ENCODE peak calls at places on chromosome X, in seven cellular contexts. One of them, this sample, is unnamed.

GRCh38 chrX:78103656-78104446 is at the start of gene PGK1:
- DNase-seq in H9: peak; percentile 96
- DNase-seq in mesendoderm: peak; percentile 98
- DNase-seq in IMR-90: peak; percentile 97
- DNase-seq in trophoblast cell: peak; percentile 91
- DNase-seq in mesenchymal stem cell: peak; percentile 97
- DNase-seq in H1: peak; percentile 79
- DNase-seq in this sample: peak; percentile 87

GRCh38 chrX:30282527-30282926 is 26.7 kb downstream of the NR0B1 start:
- DNase-seq in H1: no peak
- DNase-seq in mesenchymal stem cell: no peak
- DNase-seq in H9: no peak
- DNase-seq in mesendoderm: no peak
- DNase-seq in IMR-90: peak; percentile 10
- DNase-seq in trophoblast cell: no peak
- DNase-seq in this sample: no peak

GRCh38 chrX:22220941-22221340 is 51.8 kb upstream of the CBLL2 start:
- DNase-seq in mesenchymal stem cell: peak; percentile 72
- DNase-seq in IMR-90: peak; percentile 88
- DNase-seq in H9: no peak
- DNase-seq in mesendoderm: peak; percentile 4
- DNase-seq in H1: no peak
- DNase-seq in trophoblast cell: peak; percentile 82
- DNase-seq in this sample: no peak

GRCh38 chrX:6029014-6029413 is 199.7 kb downstream of the NLGN4X start:
- DNase-seq in mesendoderm: no peak
- DNase-seq in mesenchymal stem cell: no peak
- DNase-seq in trophoblast cell: no peak
- DNase-seq in H9: no peak
- DNase-seq in IMR-90: no peak
- DNase-seq in H1: no peak
- DNase-seq in this sample: no peak

GRCh38 chrX:97860206-97860605 is 976.5 kb downstream of the RPA4 start:
- DNase-seq in IMR-90: peak; percentile 73
- DNase-seq in trophoblast cell: no peak
- DNase-seq in mesenchymal stem cell: peak; percentile 54
- DNase-seq in H1: no peak
- DNase-seq in mesendoderm: no peak
- DNase-seq in H9: no peak
- DNase-seq in this sample: peak; percentile 0

GRCh38 chrX:20066968-20067708 is 49.6 kb downstream of the MAP7D2 start:
- DNase-seq in H1: no peak
- DNase-seq in H9: no peak
- DNase-seq in trophoblast cell: peak; percentile 60
- DNase-seq in mesendoderm: peak; percentile 55
- DNase-seq in mesenchymal stem cell: peak; percentile 51
- DNase-seq in IMR-90: peak; percentile 70
- DNase-seq in this sample: no peak

GRCh38 chrX:66638591-66639500 is at the start of gene EDA2R:
- DNase-seq in mesenchymal stem cell: peak; percentile 81
- DNase-seq in H1: peak; percentile 47
- DNase-seq in IMR-90: peak; percentile 87
- DNase-seq in trophoblast cell: peak; percentile 61
- DNase-seq in H9: peak; percentile 78
- DNase-seq in mesendoderm: peak; percentile 94
- DNase-seq in this sample: peak; percentile 71

GRCh38 chrX:3167771-3168170 is 126.5 kb downstream of the ARSF start:
- DNase-seq in mesendoderm: no peak
- DNase-seq in H9: no peak
- DNase-seq in trophoblast cell: no peak
- DNase-seq in H1: no peak
- DNase-seq in mesenchymal stem cell: no peak
- DNase-seq in IMR-90: no peak
- DNase-seq in this sample: no peak

GRCh38 chrX:104411800-104412199 is 154.2 kb upstream of the IL1RAPL2 start:
- DNase-seq in H9: no peak
- DNase-seq in IMR-90: no peak
- DNase-seq in mesendoderm: no peak
- DNase-seq in H1: no peak
- DNase-seq in mesenchymal stem cell: no peak
- DNase-seq in trophoblast cell: no peak
- DNase-seq in this sample: no peak

GRCh38 chrX:129654652-129655546 is at the start of gene APLN:
- DNase-seq in H1: peak; percentile 54
- DNase-seq in trophoblast cell: peak; percentile 53
- DNase-seq in IMR-90: peak; percentile 19
- DNase-seq in H9: no peak
- DNase-seq in mesendoderm: peak; percentile 38
- DNase-seq in mesenchymal stem cell: peak; percentile 38
- DNase-seq in this sample: peak; percentile 20

GRCh38 chrX:68692651-68693050 is 45.2 kb downstream of the STARD8 start:
- DNase-seq in mesenchymal stem cell: peak; percentile 17
- DNase-seq in mesendoderm: no peak
- DNase-seq in H1: no peak
- DNase-seq in H9: no peak
- DNase-seq in trophoblast cell: no peak
- DNase-seq in IMR-90: peak; percentile 53
- DNase-seq in this sample: no peak

GRCh38 chrX:110175146-110175545 is 142.7 kb downstream of the AMMECR1 start:
- DNase-seq in mesenchymal stem cell: no peak
- DNase-seq in trophoblast cell: peak; percentile 42
- DNase-seq in H1: no peak
- DNase-seq in mesendoderm: no peak
- DNase-seq in IMR-90: no peak
- DNase-seq in H9: no peak
- DNase-seq in this sample: no peak

GRCh38 chrX:99398578-99398977 is 1011.5 kb downstream of the PCDH19 start:
- DNase-seq in H1: no peak
- DNase-seq in mesenchymal stem cell: no peak
- DNase-seq in H9: no peak
- DNase-seq in IMR-90: no peak
- DNase-seq in mesendoderm: no peak
- DNase-seq in trophoblast cell: no peak
- DNase-seq in this sample: no peak

GRCh38 chrX:52078133-52078532 is 9.2 kb upstream of the MAGED4B start:
- DNase-seq in mesendoderm: no peak
- DNase-seq in H1: no peak
- DNase-seq in IMR-90: no peak
- DNase-seq in mesenchymal stem cell: no peak
- DNase-seq in H9: no peak
- DNase-seq in trophoblast cell: no peak
- DNase-seq in this sample: no peak
- H4K8ac ChIP-seq in mesendoderm: no peak overlapping the region
- H4K8ac ChIP-seq in H1: no peak overlapping the region
- H4K8ac ChIP-seq in IMR-90: no peak overlapping the region
- H4K8ac ChIP-seq in mesenchymal stem cell: no peak overlapping the region
- H4K8ac ChIP-seq in H9: no peak overlapping the region
- H4K8ac ChIP-seq in trophoblast cell: no peak overlapping the region
- H4K8ac ChIP-seq in this sample: no peak overlapping the region

DNA sequence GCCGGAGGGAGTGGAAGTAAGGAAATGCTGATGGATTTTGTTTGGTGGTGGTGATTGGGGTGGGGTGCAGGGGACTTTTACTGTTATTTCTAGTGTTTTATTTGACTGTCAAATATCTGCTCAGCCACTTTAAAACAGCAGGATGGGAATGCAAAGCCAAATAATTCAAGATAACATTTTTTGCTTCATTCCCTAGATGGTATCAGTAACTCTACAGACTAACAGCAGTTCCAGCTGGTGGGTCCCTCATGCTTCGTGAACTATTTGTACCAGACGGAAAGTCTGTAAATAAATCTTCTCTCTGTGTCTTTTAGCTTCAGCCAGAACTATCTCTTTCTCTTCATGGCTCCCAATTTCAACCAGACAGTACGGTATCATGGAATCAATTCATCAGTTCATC is 27.5 kb downstream of the GPR143 start:
- DNase-seq in trophoblast cell: peak; percentile 72
- DNase-seq in mesenchymal stem cell: peak; percentile 21
- DNase-seq in IMR-90: no peak
- DNase-seq in H1: no peak
- DNase-seq in H9: no peak
- DNase-seq in mesendoderm: no peak
- DNase-seq in this sample: no peak
- H3K27ac ChIP-seq in trophoblast cell: no peak overlapping the region
- H3K27ac ChIP-seq in mesenchymal stem cell: no peak overlapping the region
- H3K27ac ChIP-seq in IMR-90: no peak overlapping the region
- H3K27ac ChIP-seq in H1: no peak overlapping the region
- H3K27ac ChIP-seq in H9: no peak overlapping the region
- H3K27ac ChIP-seq in mesendoderm: no peak overlapping the region
- H3K27ac ChIP-seq in this sample: no peak overlapping the region

DNA sequence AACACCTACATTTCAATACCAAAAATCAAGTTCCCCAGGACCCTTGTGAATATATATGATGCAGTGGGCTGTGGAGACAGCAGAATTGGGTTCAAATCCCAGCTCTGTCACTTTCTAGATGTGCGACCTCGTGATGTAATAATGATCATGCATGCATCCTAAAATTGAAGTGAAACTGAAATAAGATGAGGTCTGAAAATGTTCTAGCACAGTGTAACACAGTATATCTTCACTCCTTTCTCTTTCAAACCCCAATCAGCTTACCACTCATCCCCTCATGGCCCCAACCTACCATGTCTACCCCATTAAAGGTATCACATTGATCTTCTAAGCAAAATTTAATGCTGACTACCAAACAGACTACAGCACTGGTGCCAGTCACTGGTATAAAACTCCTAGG is 69.9 kb upstream of the BRS3 start:
- DNase-seq in mesenchymal stem cell: no peak
- DNase-seq in H9: no peak
- DNase-seq in IMR-90: no peak
- DNase-seq in mesendoderm: no peak
- DNase-seq in trophoblast cell: no peak
- DNase-seq in H1: no peak
- DNase-seq in this sample: no peak
- H4K8ac ChIP-seq in mesenchymal stem cell: no peak overlapping the region
- H4K8ac ChIP-seq in H9: no peak overlapping the region
- H4K8ac ChIP-seq in IMR-90: no peak overlapping the region
- H4K8ac ChIP-seq in mesendoderm: no peak overlapping the region
- H4K8ac ChIP-seq in trophoblast cell: no peak overlapping the region
- H4K8ac ChIP-seq in H1: no peak overlapping the region
- H4K8ac ChIP-seq in this sample: no peak overlapping the region

GRCh38 chrX:40131644-40132376 is 34.1 kb upstream of the BCOR start:
- DNase-seq in mesenchymal stem cell: peak; percentile 3
- DNase-seq in IMR-90: no peak
- DNase-seq in trophoblast cell: no peak
- DNase-seq in H9: no peak
- DNase-seq in mesendoderm: no peak
- DNase-seq in H1: no peak
- DNase-seq in this sample: no peak

GRCh38 chrX:40127052-40127451 is 29.3 kb upstream of the BCOR start:
- DNase-seq in IMR-90: no peak
- DNase-seq in mesenchymal stem cell: no peak
- DNase-seq in H9: no peak
- DNase-seq in H1: no peak
- DNase-seq in trophoblast cell: no peak
- DNase-seq in mesendoderm: no peak
- DNase-seq in this sample: no peak

GRCh38 chrX:40132751-40133150 is 35.0 kb upstream of the BCOR start:
- DNase-seq in H9: no peak
- DNase-seq in H1: no peak
- DNase-seq in trophoblast cell: no peak
- DNase-seq in mesenchymal stem cell: peak; percentile 86
- DNase-seq in mesendoderm: no peak
- DNase-seq in IMR-90: peak; percentile 81
- DNase-seq in this sample: no peak

DNA sequence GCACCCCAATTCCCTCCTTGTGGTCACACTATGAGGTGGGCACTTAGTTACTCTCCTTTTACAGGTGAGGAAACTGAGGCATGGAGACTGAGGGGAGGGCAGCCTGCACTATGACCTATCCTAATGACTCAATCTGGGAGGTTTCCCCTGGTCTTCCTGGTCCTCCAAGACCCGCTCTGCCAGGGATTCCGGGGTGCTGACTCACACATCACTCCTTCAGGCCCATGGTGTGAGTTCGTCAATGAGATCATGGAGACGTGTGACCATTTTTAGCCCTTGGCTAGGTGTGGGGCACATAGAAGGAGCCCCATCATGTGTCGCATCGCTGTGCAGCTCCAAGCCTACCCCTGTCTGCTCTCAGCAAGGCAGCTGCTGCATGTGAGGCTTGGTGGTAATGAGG is 32.4 kb upstream of the BCOR start:
- DNase-seq in H9: no peak
- DNase-seq in IMR-90: peak; percentile 70
- DNase-seq in trophoblast cell: peak; percentile 21
- DNase-seq in H1: no peak
- DNase-seq in mesenchymal stem cell: peak; percentile 80
- DNase-seq in mesendoderm: peak; percentile 71
- DNase-seq in this sample: no peak
- H3K27ac ChIP-seq in H9: no peak overlapping the region
- H3K27ac ChIP-seq in IMR-90: no peak overlapping the region
- H3K27ac ChIP-seq in trophoblast cell: no peak overlapping the region
- H3K27ac ChIP-seq in H1: no peak overlapping the region
- H3K27ac ChIP-seq in mesenchymal stem cell: no peak overlapping the region
- H3K27ac ChIP-seq in mesendoderm: no peak overlapping the region
- H3K27ac ChIP-seq in this sample: no peak overlapping the region

GRCh38 chrX:14357314-14357713 is 172.0 kb upstream of the GLRA2 start:
- DNase-seq in IMR-90: no peak
- DNase-seq in mesenchymal stem cell: no peak
- DNase-seq in H1: no peak
- DNase-seq in trophoblast cell: no peak
- DNase-seq in mesendoderm: no peak
- DNase-seq in H9: no peak
- DNase-seq in this sample: no peak
- H4K8ac ChIP-seq in IMR-90: no peak overlapping the region
- H4K8ac ChIP-seq in mesenchymal stem cell: no peak overlapping the region
- H4K8ac ChIP-seq in H1: no peak overlapping the region
- H4K8ac ChIP-seq in trophoblast cell: no peak overlapping the region
- H4K8ac ChIP-seq in mesendoderm: no peak overlapping the region
- H4K8ac ChIP-seq in H9: no peak overlapping the region
- H4K8ac ChIP-seq in this sample: no peak overlapping the region

DNA sequence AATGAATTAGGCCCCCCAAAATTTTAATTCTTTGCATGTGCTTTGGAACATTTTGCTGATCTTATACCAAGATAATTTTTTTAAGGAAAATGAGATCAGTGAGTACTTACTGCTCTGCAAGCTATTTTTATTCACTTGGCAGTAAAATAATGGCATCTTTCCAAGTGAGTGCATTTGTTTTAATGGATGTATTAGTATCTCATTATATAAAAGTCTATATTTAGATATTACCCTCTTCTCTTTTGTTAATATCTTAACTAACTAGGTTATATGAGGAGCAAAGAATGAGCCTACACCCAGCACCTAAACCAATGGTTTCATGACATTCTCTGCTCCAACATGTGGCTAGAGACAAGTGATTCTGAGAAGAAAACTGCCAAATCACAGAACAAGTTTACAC is 21.1 kb upstream of the ARAF start:
- DNase-seq in mesenchymal stem cell: no peak
- DNase-seq in mesendoderm: no peak
- DNase-seq in trophoblast cell: no peak
- DNase-seq in IMR-90: peak; percentile 32
- DNase-seq in H9: no peak
- DNase-seq in H1: no peak
- DNase-seq in this sample: no peak
- H3K27ac ChIP-seq in mesenchymal stem cell: no peak overlapping the region
- H3K27ac ChIP-seq in mesendoderm: no peak overlapping the region
- H3K27ac ChIP-seq in trophoblast cell: no peak overlapping the region
- H3K27ac ChIP-seq in IMR-90: no peak overlapping the region
- H3K27ac ChIP-seq in H9: no peak overlapping the region
- H3K27ac ChIP-seq in H1: no peak overlapping the region
- H3K27ac ChIP-seq in this sample: no peak overlapping the region

This sample was measured in neuronal stem cell.